ENCODE peak calls at places on chromosome 16, in six cellular contexts. One of them, this sample, is unnamed.

GRCh38 chr16:78925071-78925714 is 675.3 kb downstream of the MAF start:
- DNase-seq in heart left ventricle: peak; percentile 53
- DNase-seq in tibial artery: no peak
- DNase-seq in endothelial cell of umbilical vein: no peak
- DNase-seq in GM23338: peak; percentile 64
- DNase-seq in gastrocnemius medialis: no peak
- DNase-seq in this sample: peak; percentile 23

GRCh38 chr16:68887107-68887506 is 43.8 kb downstream of the TANGO6 start:
- DNase-seq in heart left ventricle: no peak
- DNase-seq in tibial artery: no peak
- DNase-seq in endothelial cell of umbilical vein: no peak
- DNase-seq in GM23338: no peak
- DNase-seq in gastrocnemius medialis: no peak
- DNase-seq in this sample: no peak

GRCh38 chr16:51971184-51971583 is 575.8 kb downstream of the TOX3 start:
- DNase-seq in heart left ventricle: no peak
- DNase-seq in tibial artery: no peak
- DNase-seq in endothelial cell of umbilical vein: no peak
- DNase-seq in GM23338: peak; percentile 72
- DNase-seq in gastrocnemius medialis: no peak
- DNase-seq in this sample: no peak

GRCh38 chr16:30115238-30115637 is 1.9 kb upstream of the GDPD3 start:
- DNase-seq in heart left ventricle: no peak
- DNase-seq in tibial artery: no peak
- DNase-seq in endothelial cell of umbilical vein: no peak
- DNase-seq in GM23338: no peak
- DNase-seq in gastrocnemius medialis: no peak
- DNase-seq in this sample: no peak

GRCh38 chr16:12089492-12090161 is 113.1 kb downstream of the SNX29 start:
- DNase-seq in heart left ventricle: peak; percentile 45
- DNase-seq in tibial artery: peak; percentile 33
- DNase-seq in endothelial cell of umbilical vein: peak; percentile 73
- DNase-seq in GM23338: peak; percentile 66
- DNase-seq in gastrocnemius medialis: no peak
- DNase-seq in this sample: peak; percentile 42

GRCh38 chr16:83002351-83003334 is 375.9 kb downstream of the CDH13 start:
- DNase-seq in heart left ventricle: no peak
- DNase-seq in tibial artery: no peak
- DNase-seq in endothelial cell of umbilical vein: peak; percentile 88
- DNase-seq in GM23338: no peak
- DNase-seq in gastrocnemius medialis: no peak
- DNase-seq in this sample: no peak

GRCh38 chr16:10202650-10203049 is 20.4 kb upstream of the GRIN2A start:
- DNase-seq in heart left ventricle: no peak
- DNase-seq in tibial artery: no peak
- DNase-seq in endothelial cell of umbilical vein: no peak
- DNase-seq in GM23338: peak; percentile 43
- DNase-seq in gastrocnemius medialis: no peak
- DNase-seq in this sample: no peak

GRCh38 chr16:49281843-49282642 is 405 bp upstream of the CBLN1 start:
- DNase-seq in heart left ventricle: peak; percentile 93
- DNase-seq in tibial artery: peak; percentile 56
- DNase-seq in endothelial cell of umbilical vein: peak; percentile 70
- DNase-seq in GM23338: peak; percentile 97
- DNase-seq in gastrocnemius medialis: peak; percentile 54
- DNase-seq in this sample: peak; percentile 87

GRCh38 chr16:56695246-56695645 is 13.0 kb downstream of the MT1X start:
- DNase-seq in heart left ventricle: no peak
- DNase-seq in tibial artery: no peak
- DNase-seq in endothelial cell of umbilical vein: no peak
- DNase-seq in GM23338: no peak
- DNase-seq in gastrocnemius medialis: no peak
- DNase-seq in this sample: no peak

GRCh38 chr16:14449790-14450463 is 180.1 kb downstream of the PARN start:
- DNase-seq in heart left ventricle: no peak
- DNase-seq in tibial artery: no peak
- DNase-seq in endothelial cell of umbilical vein: no peak
- DNase-seq in GM23338: no peak
- DNase-seq in gastrocnemius medialis: no peak
- DNase-seq in this sample: no peak

GRCh38 chr16:55900616-55901393 is 25.6 kb upstream of the CES5A start:
- DNase-seq in heart left ventricle: no peak
- DNase-seq in tibial artery: no peak
- DNase-seq in endothelial cell of umbilical vein: no peak
- DNase-seq in GM23338: no peak
- DNase-seq in gastrocnemius medialis: no peak
- DNase-seq in this sample: no peak

GRCh38 chr16:70703041-70703834 is 17.4 kb upstream of the MTSS2 start:
- DNase-seq in heart left ventricle: peak; percentile 76
- DNase-seq in tibial artery: peak; percentile 82
- DNase-seq in endothelial cell of umbilical vein: no peak
- DNase-seq in GM23338: peak; percentile 70
- DNase-seq in gastrocnemius medialis: no peak
- DNase-seq in this sample: peak; percentile 68

GRCh38 chr16:74862743-74863244 is 88.2 kb upstream of the FA2H start:
- DNase-seq in heart left ventricle: no peak
- DNase-seq in tibial artery: no peak
- DNase-seq in endothelial cell of umbilical vein: peak; percentile 61
- DNase-seq in GM23338: peak; percentile 80
- DNase-seq in gastrocnemius medialis: no peak
- DNase-seq in this sample: no peak

GRCh38 chr16:86325360-86325759 is 185.0 kb upstream of the FOXF1 start:
- DNase-seq in heart left ventricle: no peak
- DNase-seq in tibial artery: no peak
- DNase-seq in endothelial cell of umbilical vein: no peak
- DNase-seq in GM23338: no peak
- DNase-seq in gastrocnemius medialis: no peak
- DNase-seq in this sample: no peak

GRCh38 chr16:50836121-50836541 is 94.2 kb downstream of the CYLD start:
- DNase-seq in heart left ventricle: no peak
- DNase-seq in tibial artery: no peak
- DNase-seq in endothelial cell of umbilical vein: no peak
- DNase-seq in GM23338: no peak
- DNase-seq in gastrocnemius medialis: no peak
- DNase-seq in this sample: no peak

GRCh38 chr16:11795887-11796226 is 1.2 kb downstream of the ZC3H7A start:
- DNase-seq in heart left ventricle: no peak
- DNase-seq in tibial artery: no peak
- DNase-seq in endothelial cell of umbilical vein: no peak
- DNase-seq in GM23338: no peak
- DNase-seq in gastrocnemius medialis: no peak
- DNase-seq in this sample: no peak

GRCh38 chr16:27434141-27435051 is 32.4 kb downstream of the IL21R start:
- DNase-seq in heart left ventricle: no peak
- DNase-seq in tibial artery: no peak
- DNase-seq in endothelial cell of umbilical vein: no peak
- DNase-seq in GM23338: no peak
- DNase-seq in gastrocnemius medialis: no peak
- DNase-seq in this sample: peak; percentile 2

GRCh38 chr16:88672776-88673175 is 9.9 kb upstream of the MVD start:
- DNase-seq in heart left ventricle: no peak
- DNase-seq in tibial artery: no peak
- DNase-seq in endothelial cell of umbilical vein: no peak
- DNase-seq in GM23338: peak; percentile 93
- DNase-seq in gastrocnemius medialis: no peak
- DNase-seq in this sample: no peak
- TF ChIP-seq CTCF in heart left ventricle: no peak
- TF ChIP-seq CTCF in tibial artery: no peak
- TF ChIP-seq CTCF in endothelial cell of umbilical vein: peak; percentile 39
- TF ChIP-seq CTCF in GM23338: peak; percentile 75
- TF ChIP-seq CTCF in gastrocnemius medialis: peak; percentile 28
- TF ChIP-seq CTCF in this sample: peak; percentile 12

GRCh38 chr16:84339316-84339715 is 29.0 kb upstream of the ATP2C2 start:
- DNase-seq in heart left ventricle: no peak
- DNase-seq in tibial artery: no peak
- DNase-seq in endothelial cell of umbilical vein: no peak
- DNase-seq in GM23338: no peak
- DNase-seq in gastrocnemius medialis: no peak
- DNase-seq in this sample: no peak
- H3K27ac ChIP-seq in heart left ventricle: no peak overlapping the region
- H3K27ac ChIP-seq in tibial artery: no peak overlapping the region
- H3K27ac ChIP-seq in endothelial cell of umbilical vein: no peak overlapping the region
- H3K27ac ChIP-seq in GM23338: no peak overlapping the region
- H3K27ac ChIP-seq in gastrocnemius medialis: no peak overlapping the region
- H3K27ac ChIP-seq in this sample: no peak overlapping the region

DNA sequence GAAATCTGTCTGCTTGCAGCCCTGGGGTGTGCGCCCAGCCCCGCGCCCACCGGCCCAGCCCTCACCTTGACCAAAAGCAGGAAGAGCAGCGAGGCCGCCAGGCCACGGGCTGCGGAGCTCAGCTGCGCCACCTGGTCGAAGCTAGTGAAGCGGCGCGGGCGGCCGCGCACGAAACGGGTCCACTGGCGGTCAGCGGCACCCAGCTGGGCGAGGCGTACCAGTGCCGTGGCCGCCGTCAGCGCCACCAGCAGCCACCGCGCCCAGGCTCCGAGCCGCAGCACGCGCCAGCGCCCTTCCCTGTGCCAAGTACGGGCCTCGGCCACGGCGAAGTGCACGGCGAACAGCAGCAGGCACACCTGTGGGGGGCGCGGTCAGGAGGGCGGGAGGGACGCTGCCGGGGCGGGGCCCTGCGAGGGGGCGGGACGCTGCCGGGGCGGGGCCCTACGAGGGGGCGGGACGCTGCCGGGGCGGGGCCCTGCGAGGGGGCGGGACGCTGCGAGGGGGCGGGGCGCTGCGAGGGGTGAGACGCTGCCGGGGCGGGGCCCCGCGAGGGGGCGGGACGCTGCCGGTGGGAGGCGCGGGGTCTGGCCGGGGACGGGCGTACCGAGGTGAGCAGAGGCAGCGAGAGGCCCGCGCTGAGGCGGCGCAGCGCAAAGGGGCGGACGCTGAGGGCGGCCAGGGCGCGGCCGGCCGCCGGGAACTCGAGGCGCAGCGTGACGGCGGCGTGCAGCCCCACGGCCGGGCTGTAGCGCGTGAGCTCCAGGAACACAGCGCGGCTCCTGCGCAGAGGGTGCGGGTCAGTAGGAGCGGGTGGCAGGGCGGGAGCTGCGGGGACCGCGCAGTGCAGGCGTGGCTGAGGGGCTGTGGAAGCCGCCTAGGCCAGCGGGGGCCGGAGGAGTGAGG is 43.3 kb downstream of the TSC2 start:
- DNase-seq in heart left ventricle: peak; percentile 61
- DNase-seq in tibial artery: no peak
- DNase-seq in endothelial cell of umbilical vein: peak; percentile 77
- DNase-seq in GM23338: peak; percentile 88
- DNase-seq in gastrocnemius medialis: peak; percentile 66
- DNase-seq in this sample: peak; percentile 43
- TF ChIP-seq CTCF in heart left ventricle: no peak
- TF ChIP-seq CTCF in tibial artery: no peak
- TF ChIP-seq CTCF in endothelial cell of umbilical vein: peak; percentile 47
- TF ChIP-seq CTCF in GM23338: peak; percentile 62
- TF ChIP-seq CTCF in gastrocnemius medialis: no peak
- TF ChIP-seq CTCF in this sample: peak; percentile 21

DNA sequence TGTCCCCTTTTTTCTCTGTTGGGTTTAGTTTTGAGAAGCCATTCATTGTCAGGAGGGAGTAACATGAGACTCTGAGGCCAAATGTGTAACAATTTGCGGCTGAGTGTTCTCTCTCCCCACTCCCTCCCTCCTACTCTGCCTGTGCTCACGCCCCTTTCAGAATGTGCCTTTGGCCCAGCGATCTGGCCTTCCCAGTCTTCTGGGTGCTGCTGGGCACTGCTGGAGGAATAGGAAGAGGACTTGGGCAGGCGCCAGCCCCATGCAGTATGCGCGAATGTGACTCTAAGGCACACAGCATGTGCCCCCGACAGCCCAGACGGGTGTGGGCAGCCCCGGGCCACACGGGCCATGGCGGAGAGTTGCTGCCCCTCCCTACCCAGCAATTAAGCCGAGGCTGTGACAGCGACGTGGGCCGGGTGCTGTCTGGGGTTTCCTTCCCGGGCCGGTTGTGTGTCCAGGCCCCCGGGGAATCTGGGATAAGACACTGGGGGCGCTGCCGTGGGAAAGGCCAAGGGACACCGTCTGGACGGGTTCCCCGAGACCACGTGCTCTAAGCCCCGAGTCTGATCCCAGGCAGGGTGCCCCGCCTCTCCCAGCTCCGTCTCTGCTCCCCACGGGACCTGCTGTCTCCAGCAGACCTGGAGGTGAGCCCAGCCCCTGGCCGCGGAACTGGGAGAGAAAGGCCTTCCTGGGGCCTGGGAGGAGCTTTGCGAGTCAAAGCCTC is 92.4 kb downstream of the IRX3 start:
- DNase-seq in heart left ventricle: peak; percentile 95
- DNase-seq in tibial artery: peak; percentile 89
- DNase-seq in endothelial cell of umbilical vein: no peak
- DNase-seq in GM23338: peak; percentile 71
- DNase-seq in gastrocnemius medialis: peak; percentile 78
- DNase-seq in this sample: peak; percentile 88
- H3K27ac ChIP-seq in heart left ventricle: peak overlapping the region; percentile 72
- H3K27ac ChIP-seq in tibial artery: peak overlapping the region; percentile 89
- H3K27ac ChIP-seq in endothelial cell of umbilical vein: no peak overlapping the region
- H3K27ac ChIP-seq in GM23338: no peak overlapping the region
- H3K27ac ChIP-seq in gastrocnemius medialis: peak overlapping the region; percentile 60
- H3K27ac ChIP-seq in this sample: peak overlapping the region; percentile 85

GRCh38 chr16:67653131-67654068 is 6.7 kb downstream of the ACD start:
- DNase-seq in heart left ventricle: no peak
- DNase-seq in tibial artery: no peak
- DNase-seq in endothelial cell of umbilical vein: no peak
- DNase-seq in GM23338: no peak
- DNase-seq in gastrocnemius medialis: no peak
- DNase-seq in this sample: peak; percentile 18
- TF ChIP-seq CTCF in heart left ventricle: no peak
- TF ChIP-seq CTCF in tibial artery: no peak
- TF ChIP-seq CTCF in endothelial cell of umbilical vein: no peak
- TF ChIP-seq CTCF in GM23338: peak; percentile 29
- TF ChIP-seq CTCF in gastrocnemius medialis: peak; percentile 42
- TF ChIP-seq CTCF in this sample: no peak

DNA sequence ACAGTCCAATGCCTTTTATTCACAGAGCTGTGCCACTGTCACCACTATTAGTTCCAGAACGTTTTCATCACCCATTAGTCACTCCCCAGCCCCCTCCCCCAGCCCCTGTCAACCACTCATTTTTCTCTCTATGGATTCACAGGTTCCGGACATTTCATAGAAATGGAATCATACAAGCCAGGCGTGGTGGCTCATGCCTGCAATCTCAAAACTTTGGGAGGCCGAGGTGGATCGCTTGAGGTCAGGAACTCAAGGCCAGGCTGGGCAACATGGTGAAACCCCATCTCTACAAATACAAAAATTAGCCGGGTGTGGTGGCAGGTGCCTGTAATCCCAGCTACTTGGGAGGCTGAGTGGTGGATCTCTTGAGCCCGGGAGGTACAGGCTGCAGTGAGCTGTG is 759 bp upstream of the PAM16 start:
- DNase-seq in heart left ventricle: no peak
- DNase-seq in tibial artery: no peak
- DNase-seq in endothelial cell of umbilical vein: no peak
- DNase-seq in GM23338: no peak
- DNase-seq in gastrocnemius medialis: no peak
- DNase-seq in this sample: no peak
- H3K27ac ChIP-seq in heart left ventricle: no peak overlapping the region
- H3K27ac ChIP-seq in tibial artery: no peak overlapping the region
- H3K27ac ChIP-seq in endothelial cell of umbilical vein: no peak overlapping the region
- H3K27ac ChIP-seq in GM23338: no peak overlapping the region
- H3K27ac ChIP-seq in gastrocnemius medialis: peak overlapping the region; percentile 86
- H3K27ac ChIP-seq in this sample: no peak overlapping the region

GRCh38 chr16:77043076-77043475 is 147.9 kb upstream of the MON1B start:
- DNase-seq in heart left ventricle: no peak
- DNase-seq in tibial artery: no peak
- DNase-seq in endothelial cell of umbilical vein: no peak
- DNase-seq in GM23338: peak; percentile 53
- DNase-seq in gastrocnemius medialis: no peak
- DNase-seq in this sample: no peak
- TF ChIP-seq CTCF in heart left ventricle: no peak
- TF ChIP-seq CTCF in tibial artery: no peak
- TF ChIP-seq CTCF in endothelial cell of umbilical vein: no peak
- TF ChIP-seq CTCF in GM23338: peak; percentile 77
- TF ChIP-seq CTCF in gastrocnemius medialis: no peak
- TF ChIP-seq CTCF in this sample: no peak

This sample was measured in heart right ventricle.